ENCODE peak calls at places on chromosomes 5 and 9, in seven cellular contexts. B is DMS79; R is AG10803; E is CD4-positive, alpha-beta T cell; V is Kasumi-1; H is tibial artery; X is activated CD8-positive, alpha-beta T cell treated with anti-CD3 and anti-CD28 coated beads for 36 hours. G is an unnamed sample.

GRCh38 chr9:84397822-84398221 is 57.3 kb upstream of the SLC28A3 start:
- DNase-seq in B (no peak), R (peak; percentile 78), E (no peak), V (no peak), H (no peak), X (no peak), G (no peak)

GRCh38 chr5:82168294-82168693 is 109.9 kb downstream of the RPS23 start:
- DNase-seq in B (no peak), R (peak; percentile 54), E (no peak), V (no peak), H (no peak), X (no peak), G (no peak)

GRCh38 chr5:10488144-10488543 is 46.5 kb downstream of the ROPN1L start:
- DNase-seq in B (no peak), R (no peak), E (no peak), V (no peak), H (no peak), X (no peak), G (no peak)

GRCh38 chr9:130140701-130141100 is 31.5 kb upstream of the NCS1 start:
- DNase-seq in B (no peak), R (no peak), E (no peak), V (peak; percentile 85), H (no peak), X (peak; percentile 89), G (no peak)

GRCh38 chr5:19564036-19564435 is 424.0 kb downstream of the CDH18 start:
- DNase-seq in B (no peak), R (no peak), E (no peak), V (no peak), H (no peak), X (no peak), G (no peak)

GRCh38 chr5:158513490-158514301 is 586.0 kb downstream of the EBF1 start:
- DNase-seq in B (no peak), R (peak; percentile 40), E (no peak), V (no peak), H (no peak), X (no peak), G (no peak)

GRCh38 chr5:10250804-10251276 is 760 bp downstream of the CCT5 start:
- DNase-seq in B (no peak), R (peak; percentile 19), E (no peak), V (peak; percentile 41), H (no peak), X (peak; percentile 38), G (no peak)

GRCh38 chr9:11144750-11145149 is 531.9 kb upstream of the PTPRD start:
- DNase-seq in B (no peak), R (no peak), E (no peak), V (no peak), H (no peak), X (no peak), G (no peak)

GRCh38 chr9:115786321-115786720 is 367.3 kb upstream of the PAPPA start:
- DNase-seq in B (no peak), R (peak; percentile 37), E (no peak), V (no peak), H (no peak), X (no peak), G (no peak)

GRCh38 chr9:93357649-93358048 is 93.8 kb upstream of the FAM120A start:
- DNase-seq in B (no peak), R (no peak), E (no peak), V (no peak), H (no peak), X (peak; percentile 52), G (no peak)

GRCh38 chr5:144951001-144951400 is 780.3 kb downstream of the KCTD16 start:
- DNase-seq in B (no peak), R (no peak), E (no peak), V (no peak), H (no peak), X (no peak), G (no peak)

GRCh38 chr5:132259061-132259851 is 1.8 kb downstream of the PDLIM4 start:
- DNase-seq in B (no peak), R (peak; percentile 93), E (no peak), V (no peak), H (peak; percentile 80), X (no peak), G (no peak)

GRCh38 chr5:125410501-125411162 is 664.2 kb upstream of the ZNF608 start:
- DNase-seq in B (peak; percentile 55), R (peak; percentile 52), E (no peak), V (no peak), H (no peak), X (no peak), G (no peak)

GRCh38 chr5:53878015-53878414 is 317.6 kb downstream of the NDUFS4 start:
- DNase-seq in B (no peak), R (no peak), E (no peak), V (no peak), H (no peak), X (no peak), G (no peak)

GRCh38 chr5:54803381-54804025 is 181.9 kb downstream of the ESM1 start:
- DNase-seq in B (no peak), R (peak; percentile 82), E (no peak), V (no peak), H (no peak), X (no peak), G (no peak)

GRCh38 chr9:21395778-21396717 is 10.8 kb upstream of the IFNA2 start:
- DNase-seq in B (no peak), R (no peak), E (peak; percentile 43), V (peak; percentile 15), H (peak; percentile 35), X (peak; percentile 74), G (no peak)

GRCh38 chr5:150593593-150593992 is 46.9 kb upstream of the SYNPO start:
- DNase-seq in B (no peak), R (no peak), E (no peak), V (no peak), H (no peak), X (no peak), G (no peak)